ENCODE peak calls at places on chromosomes 11 and 22, in eight cellular contexts. O, Y, X, Z, R, C, G and W are unnamed samples.

GRCh38 chr11:17543041-17543440 is 1.2 kb downstream of the USH1C start:
- DNase-seq in O (no peak), Y (no peak), X (no peak), Z (no peak), R (no peak), C (no peak), G (no peak), W (no peak)

GRCh38 chr11:81039916-81040530 is 1599.2 kb upstream of the TENM4 start:
- DNase-seq in O (no peak), Y (no peak), X (no peak), Z (no peak), R (no peak), C (no peak), G (no peak), W (no peak)

GRCh38 chr11:108891143-108891542 is 226.3 kb downstream of the DDX10 start:
- DNase-seq in O (no peak), Y (no peak), X (no peak), Z (no peak), R (no peak), C (peak), G (no peak), W (no peak)

GRCh38 chr22:35631597-35631996 is 14.5 kb upstream of the MB start:
- DNase-seq in O (peak), Y (no peak), X (peak), Z (no peak), R (peak), C (peak), G (no peak), W (no peak)

GRCh38 chr11:86511086-86511551 is 136.4 kb downstream of the CCDC81 start:
- DNase-seq in O (no peak), Y (no peak), X (no peak), Z (no peak), R (no peak), C (no peak), G (no peak), W (no peak)

GRCh38 chr22:36253523-36254490 is 874 bp downstream of the APOL1 start:
- DNase-seq in O (no peak), Y (no peak), X (no peak), Z (no peak), R (no peak), C (no peak), G (no peak), W (no peak)

GRCh38 chr11:12864316-12865156 is 144.6 kb upstream of the RASSF10 start:
- DNase-seq in O (no peak), Y (no peak), X (no peak), Z (no peak), R (peak), C (peak), G (peak), W (no peak)

GRCh38 chr11:86047275-86047991 is 21.5 kb downstream of the PICALM start:
- DNase-seq in O (no peak), Y (peak), X (no peak), Z (peak), R (no peak), C (no peak), G (no peak), W (no peak)

GRCh38 chr11:13687271-13687670 is 18.8 kb downstream of the FAR1 start:
- DNase-seq in O (no peak), Y (no peak), X (no peak), Z (no peak), R (no peak), C (no peak), G (no peak), W (no peak)

GRCh38 chr11:12243511-12243910 is 133.1 kb downstream of the MICAL2 start:
- DNase-seq in O (no peak), Y (no peak), X (no peak), Z (no peak), R (peak), C (no peak), G (no peak), W (no peak)

GRCh38 chr22:21861856-21862255 is 5.6 kb downstream of the MAPK1 start:
- DNase-seq in O (peak), Y (no peak), X (no peak), Z (no peak), R (no peak), C (no peak), G (no peak), W (no peak)

GRCh38 chr22:24812950-24813349 is 6.9 kb downstream of the SGSM1 start:
- DNase-seq in O (no peak), Y (no peak), X (no peak), Z (no peak), R (no peak), C (no peak), G (no peak), W (no peak)

GRCh38 chr11:120108154-120108784 is 29.6 kb downstream of the TRIM29 start:
- DNase-seq in O (peak), Y (no peak), X (peak), Z (no peak), R (peak), C (peak), G (no peak), W (no peak)

GRCh38 chr11:133342453-133342852 is 189.8 kb downstream of the OPCML start:
- DNase-seq in O (no peak), Y (no peak), X (no peak), Z (no peak), R (no peak), C (no peak), G (no peak), W (no peak)

GRCh38 chr22:27749597-27750225 is 51.8 kb downstream of the MN1 start:
- DNase-seq in O (no peak), Y (no peak), X (no peak), Z (no peak), R (no peak), C (no peak), G (no peak), W (no peak)

GRCh38 chr11:2887526-2888195 is 2.1 kb upstream of the CDKN1C start:
- DNase-seq in O (no peak), Y (no peak), X (no peak), Z (no peak), R (no peak), C (no peak), G (no peak), W (no peak)

GRCh38 chr11:67351275-67352005 is 1.9 kb downstream of the POLD4 start:
- DNase-seq in O (peak), Y (no peak), X (peak), Z (peak), R (peak), C (peak), G (no peak), W (peak)

GRCh38 chr22:37197451-37198289 is 9.6 kb upstream of the C1QTNF6 start:
- DNase-seq in O (no peak), Y (no peak), X (peak), Z (no peak), R (peak), C (no peak), G (no peak), W (no peak)

GRCh38 chr11:96794152-96794551 is 404.3 kb downstream of the JRKL start:
- DNase-seq in O (no peak), Y (no peak), X (no peak), Z (no peak), R (no peak), C (peak), G (no peak), W (no peak)

GRCh38 chr11:43574949-43575915 is 105.3 kb upstream of the HSD17B12 start:
- DNase-seq in O (no peak), Y (no peak), X (no peak), Z (no peak), R (peak), C (peak), G (no peak), W (no peak)

GRCh38 chr22:39296535-39296934 is 22.9 kb downstream of the RPL3 start:
- DNase-seq in O (no peak), Y (no peak), X (no peak), Z (no peak), R (no peak), C (no peak), G (no peak), W (no peak)

GRCh38 chr22:27223317-27224177 is 566.2 kb downstream of the MIAT start:
- DNase-seq in O (no peak), Y (peak), X (no peak), Z (no peak), R (no peak), C (no peak), G (no peak), W (no peak)

GRCh38 chr11:44651535-44652130 is 75.1 kb upstream of the TSPAN18 start:
- DNase-seq in O (no peak), Y (no peak), X (no peak), Z (no peak), R (no peak), C (no peak), G (no peak), W (no peak)

GRCh38 chr11:61693897-61694840 is 14.0 kb downstream of the DAGLA start:
- DNase-seq in O (no peak), Y (no peak), X (no peak), Z (no peak), R (no peak), C (no peak), G (no peak), W (no peak)

GRCh38 chr22:22798716-22799115 is 88.9 kb upstream of the IGLL5 start:
- DNase-seq in O (no peak), Y (no peak), X (no peak), Z (no peak), R (no peak), C (no peak), G (no peak), W (no peak)

GRCh38 chr22:49351761-49352221 is 475.9 kb downstream of the BRD1 start:
- DNase-seq in O (no peak), Y (no peak), X (no peak), Z (no peak), R (no peak), C (no peak), G (no peak), W (no peak)

GRCh38 chr11:71370895-71371673 is 77.1 kb downstream of the DHCR7 start:
- DNase-seq in O (no peak), Y (no peak), X (no peak), Z (no peak), R (no peak), C (no peak), G (no peak), W (no peak)